ENCODE peak calls at places on chromosomes 2 and 18, in six cellular contexts. One of them, this sample, is unnamed.

GRCh38 chr18:73124165-73124564 is 256.4 kb upstream of the NETO1 start:
- DNase-seq in H1: no peak
- DNase-seq in A549: no peak
- DNase-seq in endothelial cell of umbilical vein: no peak
- DNase-seq in HepG2: no peak
- DNase-seq in K562: no peak
- DNase-seq in this sample: no peak

GRCh38 chr2:198135481-198135934 is 331.1 kb downstream of the PLCL1 start:
- DNase-seq in H1: no peak
- DNase-seq in HepG2: no peak
- DNase-seq in K562: no peak
- DNase-seq in A549: no peak
- DNase-seq in endothelial cell of umbilical vein: no peak
- DNase-seq in this sample: no peak

GRCh38 chr2:36556847-36557246 is 41.1 kb downstream of the FEZ2 start:
- DNase-seq in HepG2: no peak
- DNase-seq in H1: no peak
- DNase-seq in A549: no peak
- DNase-seq in K562: no peak
- DNase-seq in endothelial cell of umbilical vein: no peak
- DNase-seq in this sample: no peak

GRCh38 chr2:3823748-3824147 is 120.4 kb downstream of the DCDC2C start:
- DNase-seq in endothelial cell of umbilical vein: no peak
- DNase-seq in A549: peak; percentile 8
- DNase-seq in H1: no peak
- DNase-seq in K562: no peak
- DNase-seq in HepG2: no peak
- DNase-seq in this sample: no peak

GRCh38 chr2:54332386-54332785 is 76.4 kb upstream of the TSPYL6 start:
- DNase-seq in K562: no peak
- DNase-seq in endothelial cell of umbilical vein: no peak
- DNase-seq in H1: no peak
- DNase-seq in A549: no peak
- DNase-seq in HepG2: no peak
- DNase-seq in this sample: no peak

GRCh38 chr2:36993841-36994620 is 27.7 kb upstream of the STRN start:
- DNase-seq in endothelial cell of umbilical vein: no peak
- DNase-seq in K562: no peak
- DNase-seq in H1: no peak
- DNase-seq in A549: no peak
- DNase-seq in HepG2: no peak
- DNase-seq in this sample: no peak

GRCh38 chr2:179543361-179543901 is 278.8 kb upstream of the SESTD1 start:
- DNase-seq in H1: no peak
- DNase-seq in K562: no peak
- DNase-seq in HepG2: peak; percentile 100
- DNase-seq in A549: no peak
- DNase-seq in endothelial cell of umbilical vein: no peak
- DNase-seq in this sample: no peak

GRCh38 chr2:15271941-15272340 is 289.2 kb downstream of the NBAS start:
- DNase-seq in HepG2: peak; percentile 11
- DNase-seq in H1: no peak
- DNase-seq in K562: no peak
- DNase-seq in endothelial cell of umbilical vein: no peak
- DNase-seq in A549: no peak
- DNase-seq in this sample: no peak

GRCh38 chr2:86006524-86006923 is 99.2 kb downstream of the POLR1A start:
- DNase-seq in HepG2: no peak
- DNase-seq in K562: no peak
- DNase-seq in endothelial cell of umbilical vein: no peak
- DNase-seq in H1: no peak
- DNase-seq in A549: no peak
- DNase-seq in this sample: no peak

GRCh38 chr18:76255070-76255683 is 239.9 kb downstream of the ZNF516 start:
- DNase-seq in K562: no peak
- DNase-seq in HepG2: no peak
- DNase-seq in endothelial cell of umbilical vein: no peak
- DNase-seq in H1: no peak
- DNase-seq in A549: no peak
- DNase-seq in this sample: no peak

GRCh38 chr18:56121669-56122068 is 516.7 kb downstream of the TXNL1 start:
- DNase-seq in A549: no peak
- DNase-seq in endothelial cell of umbilical vein: no peak
- DNase-seq in HepG2: no peak
- DNase-seq in H1: no peak
- DNase-seq in K562: no peak
- DNase-seq in this sample: no peak

GRCh38 chr2:222709191-222709891 is 37.9 kb downstream of the MOGAT1 start:
- DNase-seq in H1: peak; percentile 51
- DNase-seq in endothelial cell of umbilical vein: peak; percentile 95
- DNase-seq in A549: peak; percentile 88
- DNase-seq in K562: peak; percentile 71
- DNase-seq in HepG2: peak; percentile 99
- DNase-seq in this sample: peak; percentile 26

GRCh38 chr2:188979730-188980123 is 5.6 kb downstream of the COL3A1 start:
- DNase-seq in K562: no peak
- DNase-seq in H1: no peak
- DNase-seq in HepG2: no peak
- DNase-seq in A549: no peak
- DNase-seq in endothelial cell of umbilical vein: no peak
- DNase-seq in this sample: no peak

GRCh38 chr2:48045613-48046012 is 139.3 kb upstream of the FBXO11 start:
- DNase-seq in K562: no peak
- DNase-seq in A549: no peak
- DNase-seq in HepG2: no peak
- DNase-seq in endothelial cell of umbilical vein: no peak
- DNase-seq in H1: no peak
- DNase-seq in this sample: no peak

GRCh38 chr2:1868683-1869141 is 124.4 kb upstream of the PXDN start:
- DNase-seq in HepG2: no peak
- DNase-seq in H1: no peak
- DNase-seq in endothelial cell of umbilical vein: no peak
- DNase-seq in K562: no peak
- DNase-seq in A549: no peak
- DNase-seq in this sample: peak; percentile 56

GRCh38 chr18:67665266-67665665 is 148.7 kb upstream of the DSEL start:
- DNase-seq in H1: no peak
- DNase-seq in K562: no peak
- DNase-seq in HepG2: no peak
- DNase-seq in A549: no peak
- DNase-seq in endothelial cell of umbilical vein: no peak
- DNase-seq in this sample: no peak

GRCh38 chr2:120230515-120231471 is 7.6 kb upstream of the TMEM185B start:
- DNase-seq in A549: no peak
- DNase-seq in HepG2: no peak
- DNase-seq in H1: no peak
- DNase-seq in K562: no peak
- DNase-seq in endothelial cell of umbilical vein: no peak
- DNase-seq in this sample: no peak

GRCh38 chr2:202034249-202035088 is 814 bp downstream of the FZD7 start:
- DNase-seq in HepG2: no peak
- DNase-seq in A549: peak; percentile 52
- DNase-seq in endothelial cell of umbilical vein: peak; percentile 25
- DNase-seq in H1: no peak
- DNase-seq in K562: peak; percentile 32
- DNase-seq in this sample: no peak

GRCh38 chr2:1680222-1681016 is 63.9 kb downstream of the PXDN start:
- DNase-seq in H1: no peak
- DNase-seq in K562: no peak
- DNase-seq in A549: no peak
- DNase-seq in endothelial cell of umbilical vein: no peak
- DNase-seq in HepG2: no peak
- DNase-seq in this sample: no peak

GRCh38 chr2:105858868-105859693 is 114.4 kb downstream of the NCK2 start:
- DNase-seq in A549: no peak
- DNase-seq in K562: no peak
- DNase-seq in H1: peak; percentile 31
- DNase-seq in HepG2: no peak
- DNase-seq in endothelial cell of umbilical vein: no peak
- DNase-seq in this sample: no peak

GRCh38 chr2:125573432-125573831 is 1082.5 kb upstream of the GYPC start:
- DNase-seq in K562: no peak
- DNase-seq in A549: no peak
- DNase-seq in HepG2: no peak
- DNase-seq in endothelial cell of umbilical vein: no peak
- DNase-seq in H1: no peak
- DNase-seq in this sample: no peak

GRCh38 chr2:20621366-20622295 is 29.3 kb downstream of the HS1BP3 start:
- DNase-seq in K562: no peak
- DNase-seq in endothelial cell of umbilical vein: no peak
- DNase-seq in HepG2: no peak
- DNase-seq in H1: no peak
- DNase-seq in A549: no peak
- DNase-seq in this sample: no peak

GRCh38 chr2:88451647-88452150 is 794 bp downstream of the FOXI3 start:
- DNase-seq in endothelial cell of umbilical vein: no peak
- DNase-seq in HepG2: no peak
- DNase-seq in A549: peak; percentile 23
- DNase-seq in K562: no peak
- DNase-seq in H1: peak; percentile 64
- DNase-seq in this sample: peak; percentile 47

GRCh38 chr18:23924813-23925212 is 89.7 kb upstream of the TTC39C start:
- DNase-seq in A549: no peak
- DNase-seq in endothelial cell of umbilical vein: no peak
- DNase-seq in K562: no peak
- DNase-seq in H1: no peak
- DNase-seq in HepG2: no peak
- DNase-seq in this sample: no peak

GRCh38 chr2:120272763-120273481 is 20.3 kb downstream of the RALB start:
- DNase-seq in H1: no peak
- DNase-seq in K562: no peak
- DNase-seq in endothelial cell of umbilical vein: no peak
- DNase-seq in A549: no peak
- DNase-seq in HepG2: peak; percentile 95
- DNase-seq in this sample: no peak

GRCh38 chr2:228974169-228974568 is 296.9 kb downstream of the PID1 start:
- DNase-seq in H1: no peak
- DNase-seq in K562: no peak
- DNase-seq in HepG2: no peak
- DNase-seq in A549: no peak
- DNase-seq in endothelial cell of umbilical vein: no peak
- DNase-seq in this sample: no peak
- TF ChIP-seq JUN in H1: no peak
- TF ChIP-seq JUN in K562: no peak
- TF ChIP-seq JUN in HepG2: no peak
- TF ChIP-seq JUN in A549: no peak
- TF ChIP-seq JUN in endothelial cell of umbilical vein: no peak
- TF ChIP-seq JUN in this sample: no peak

GRCh38 chr2:217371681-217372297 is 511.9 kb upstream of the TNP1 start:
- DNase-seq in H1: no peak
- DNase-seq in HepG2: peak; percentile 22
- DNase-seq in endothelial cell of umbilical vein: no peak
- DNase-seq in A549: no peak
- DNase-seq in K562: no peak
- DNase-seq in this sample: no peak
- TF ChIP-seq JUN in H1: no peak
- TF ChIP-seq JUN in HepG2: no peak
- TF ChIP-seq JUN in endothelial cell of umbilical vein: no peak
- TF ChIP-seq JUN in A549: no peak
- TF ChIP-seq JUN in K562: no peak
- TF ChIP-seq JUN in this sample: no peak

GRCh38 chr2:239593965-239594771 is 193.3 kb upstream of the HDAC4 start:
- DNase-seq in A549: no peak
- DNase-seq in endothelial cell of umbilical vein: no peak
- DNase-seq in K562: no peak
- DNase-seq in HepG2: no peak
- DNase-seq in H1: peak; percentile 33
- DNase-seq in this sample: peak; percentile 8
- TF ChIP-seq JUN in A549: no peak
- TF ChIP-seq JUN in endothelial cell of umbilical vein: no peak
- TF ChIP-seq JUN in K562: no peak
- TF ChIP-seq JUN in HepG2: no peak
- TF ChIP-seq JUN in H1: no peak
- TF ChIP-seq JUN in this sample: no peak

DNA sequence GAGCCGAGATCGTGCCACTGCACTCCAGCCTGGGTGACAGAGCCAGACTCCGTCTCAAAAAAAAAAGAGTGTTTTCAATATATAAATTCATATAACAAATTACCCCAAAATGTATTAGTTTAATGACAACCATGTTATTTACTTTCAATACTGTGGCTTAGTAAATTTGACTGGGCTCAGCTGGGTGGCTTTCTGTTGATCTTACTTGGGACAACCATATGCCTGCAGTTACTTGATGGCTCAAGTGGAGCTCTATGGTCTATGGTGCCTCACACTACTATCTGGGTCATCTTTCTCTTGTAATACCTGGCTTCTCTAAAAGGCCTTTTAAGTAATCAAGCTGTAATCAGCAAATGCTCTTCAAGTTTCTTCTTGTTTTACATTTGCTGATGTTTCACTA is 341.5 kb upstream of the SPHKAP start:
- DNase-seq in H1: no peak
- DNase-seq in endothelial cell of umbilical vein: no peak
- DNase-seq in K562: no peak
- DNase-seq in HepG2: no peak
- DNase-seq in A549: no peak
- DNase-seq in this sample: no peak
- TF ChIP-seq JUN in H1: no peak
- TF ChIP-seq JUN in endothelial cell of umbilical vein: no peak
- TF ChIP-seq JUN in K562: no peak
- TF ChIP-seq JUN in HepG2: no peak
- TF ChIP-seq JUN in A549: no peak
- TF ChIP-seq JUN in this sample: no peak

GRCh38 chr2:5070257-5070656 is 621.9 kb upstream of the SOX11 start:
- DNase-seq in HepG2: no peak
- DNase-seq in A549: peak; percentile 54
- DNase-seq in H1: no peak
- DNase-seq in endothelial cell of umbilical vein: no peak
- DNase-seq in K562: no peak
- DNase-seq in this sample: no peak

GRCh38 chr2:5077479-5078089 is 614.6 kb upstream of the SOX11 start:
- DNase-seq in A549: no peak
- DNase-seq in endothelial cell of umbilical vein: no peak
- DNase-seq in HepG2: no peak
- DNase-seq in H1: no peak
- DNase-seq in K562: no peak
- DNase-seq in this sample: no peak

GRCh38 chr2:5076599-5076998 is 615.6 kb upstream of the SOX11 start:
- DNase-seq in K562: no peak
- DNase-seq in endothelial cell of umbilical vein: no peak
- DNase-seq in HepG2: no peak
- DNase-seq in H1: no peak
- DNase-seq in A549: no peak
- DNase-seq in this sample: no peak

GRCh38 chr2:5074738-5075137 is 617.4 kb upstream of the SOX11 start:
- DNase-seq in endothelial cell of umbilical vein: no peak
- DNase-seq in HepG2: no peak
- DNase-seq in H1: no peak
- DNase-seq in K562: no peak
- DNase-seq in A549: no peak
- DNase-seq in this sample: no peak
- TF ChIP-seq JUN in endothelial cell of umbilical vein: no peak
- TF ChIP-seq JUN in HepG2: no peak
- TF ChIP-seq JUN in H1: no peak
- TF ChIP-seq JUN in K562: no peak
- TF ChIP-seq JUN in A549: no peak
- TF ChIP-seq JUN in this sample: no peak

GRCh38 chr2:177355874-177356273 is 36.7 kb upstream of the AGPS start:
- DNase-seq in H1: no peak
- DNase-seq in endothelial cell of umbilical vein: peak; percentile 30
- DNase-seq in K562: no peak
- DNase-seq in A549: no peak
- DNase-seq in HepG2: no peak
- DNase-seq in this sample: no peak
- TF ChIP-seq JUN in H1: no peak
- TF ChIP-seq JUN in endothelial cell of umbilical vein: no peak
- TF ChIP-seq JUN in K562: no peak
- TF ChIP-seq JUN in A549: no peak
- TF ChIP-seq JUN in HepG2: no peak
- TF ChIP-seq JUN in this sample: no peak